ENCODE peak calls at places on chromosomes 12 and 14, in ten cellular contexts. E, L, H, Z, B, J, F, K, P and W are unnamed samples.

GRCh38 chr14:102333395-102333794 is 13.8 kb downstream of the ZNF839 start:
- DNase-seq in J (no peak), Z (no peak), B (no peak), P (no peak), H (no peak), F (no peak), L (no peak), K (no peak), E (no peak), W (no peak)

GRCh38 chr12:93060666-93061413 is 131.7 kb upstream of the EEA1 start:
- DNase-seq in P (no peak), K (peak), J (no peak), B (no peak), E (no peak), F (peak), L (no peak), Z (no peak), H (peak), W (no peak)

GRCh38 chr12:123165537-123165936 is 14.6 kb upstream of the PITPNM2 start:
- DNase-seq in L (no peak), B (no peak), F (no peak), K (no peak), H (no peak), E (no peak), Z (no peak), P (no peak), J (no peak), W (no peak)

GRCh38 chr14:78469947-78470346 is 299.8 kb downstream of the NRXN3 start:
- DNase-seq in P (no peak), F (no peak), E (no peak), B (no peak), Z (no peak), L (no peak), J (no peak), H (no peak), K (no peak), W (no peak)

GRCh38 chr14:79712302-79712950 is 498.9 kb downstream of the DIO2 start:
- DNase-seq in K (no peak), J (no peak), H (no peak), B (no peak), L (no peak), P (no peak), E (no peak), F (no peak), Z (peak), W (no peak)

GRCh38 chr12:49543914-49544815 is 5.3 kb downstream of the KCNH3 start:
- DNase-seq in K (no peak), H (no peak), F (no peak), E (no peak), B (no peak), P (no peak), L (no peak), Z (peak), J (no peak), W (peak)

GRCh38 chr14:24982472-24983155 is 67.3 kb downstream of the STXBP6 start:
- DNase-seq in F (no peak), L (peak), P (no peak), Z (no peak), K (no peak), H (no peak), B (peak), E (no peak), J (no peak), W (no peak)

GRCh38 chr14:24838945-24839616 is 205.1 kb upstream of the GZMB start:
- DNase-seq in B (no peak), H (no peak), E (no peak), L (no peak), K (no peak), P (no peak), J (no peak), F (no peak), Z (no peak), W (no peak)

GRCh38 chr12:113894717-113895116 is 71.4 kb downstream of the RBM19 start:
- DNase-seq in Z (no peak), E (no peak), K (no peak), H (no peak), B (no peak), J (no peak), P (no peak), L (no peak), F (no peak), W (no peak)

GRCh38 chr12:120249875-120250795 is 15.4 kb downstream of the PXN start:
- DNase-seq in K (no peak), J (no peak), B (no peak), P (no peak), F (no peak), H (no peak), Z (peak), E (no peak), L (no peak), W (peak)